ENCODE peak calls at places on chromosomes 12 and 14, in six cellular contexts. Y is fibroblast of lung; G is lower lobe of right lung; M is testis; U is psoas muscle; W is naive thymus-derived CD4-positive, alpha-beta T cell. Z is an unnamed sample.

GRCh38 chr12:25058619-25059018 is 109.7 kb upstream of the BCAT1 start:
- DNase-seq in Y (no peak), G (no peak), M (no peak), U (no peak), W (no peak), Z (no peak)

GRCh38 chr12:105100998-105101397 is 6.5 kb upstream of the WASHC4 start:
- DNase-seq in Y (peak; percentile 63), G (no peak), M (no peak), U (no peak), W (no peak), Z (peak; percentile 6)

GRCh38 chr12:46439793-46440511 is 67.4 kb upstream of the SLC38A2 start:
- DNase-seq in Y (peak; percentile 59), G (no peak), M (no peak), U (no peak), W (no peak), Z (no peak)

GRCh38 chr12:120365675-120366340 is 3.2 kb downstream of the MSI1 start:
- DNase-seq in Y (no peak), G (no peak), M (no peak), U (no peak), W (no peak), Z (no peak)

GRCh38 chr12:56477521-56478225 is 9.3 kb downstream of the SPRYD4 start:
- DNase-seq in Y (no peak), G (no peak), M (no peak), U (no peak), W (no peak), Z (no peak)

GRCh38 chr14:60514378-60515243 is 5.7 kb downstream of the SIX6 start:
- DNase-seq in Y (no peak), G (no peak), M (peak; percentile 47), U (peak; percentile 83), W (no peak), Z (no peak)

GRCh38 chr12:20681334-20681733 is 13.8 kb upstream of the SLCO1C1 start:
- DNase-seq in Y (no peak), G (no peak), M (no peak), U (no peak), W (no peak), Z (no peak)

GRCh38 chr14:102579696-102580551 is 12.5 kb upstream of the RCOR1 start:
- DNase-seq in Y (peak; percentile 74), G (peak; percentile 55), M (no peak), U (no peak), W (no peak), Z (peak; percentile 52)

GRCh38 chr12:64255249-64255648 is 33.2 kb upstream of the KICS2 start:
- DNase-seq in Y (no peak), G (no peak), M (no peak), U (no peak), W (no peak), Z (no peak)

GRCh38 chr14:59305231-59305630 is 116.8 kb downstream of the DAAM1 start:
- DNase-seq in Y (peak; percentile 81), G (no peak), M (no peak), U (no peak), W (no peak), Z (no peak)

GRCh38 chr14:73283592-73284379 is 46.5 kb downstream of the PAPLN start:
- DNase-seq in Y (peak; percentile 56), G (no peak), M (no peak), U (no peak), W (no peak), Z (no peak)

GRCh38 chr12:105946541-105946940 is 192.2 kb downstream of the NUAK1 start:
- DNase-seq in Y (peak; percentile 19), G (no peak), M (peak; percentile 76), U (no peak), W (no peak), Z (no peak)

GRCh38 chr12:52141306-52141705 is 50.5 kb downstream of the KRT80 start:
- DNase-seq in Y (no peak), G (no peak), M (no peak), U (no peak), W (no peak), Z (no peak)

GRCh38 chr12:32918890-32919791 is 22.6 kb upstream of the PKP2 start:
- DNase-seq in Y (peak; percentile 49), G (no peak), M (peak; percentile 34), U (no peak), W (no peak), Z (no peak)

GRCh38 chr14:103385994-103386491 is 828 bp downstream of the MARK3 start:
- DNase-seq in Y (no peak), G (peak; percentile 55), M (peak; percentile 42), U (peak; percentile 63), W (peak; percentile 33), Z (peak; percentile 37)

GRCh38 chr14:73264080-73264895 is 27.0 kb downstream of the PAPLN start:
- DNase-seq in Y (no peak), G (no peak), M (no peak), U (no peak), W (no peak), Z (no peak)

GRCh38 chr12:28866715-28867503 is 282.2 kb upstream of the FAR2 start:
- DNase-seq in Y (no peak), G (no peak), M (no peak), U (no peak), W (no peak), Z (no peak)

GRCh38 chr14:95495538-95496025 is 20.9 kb downstream of the SYNE3 start:
- DNase-seq in Y (no peak), G (no peak), M (no peak), U (no peak), W (no peak), Z (peak; percentile 52)
- H3K4me1 ChIP-seq in Y (peaks cover 34% of the 10 kb centered on the region), G (peaks cover 50% of the 10 kb centered on the region), M (peaks cover 50% of the 10 kb centered on the region), U (peaks cover 24% of the 10 kb centered on the region), W (peaks cover 18% of the 10 kb centered on the region), Z (peaks cover 43% of the 10 kb centered on the region)

GRCh38 chr14:47675489-47676300 is at the start of gene MDGA2:
- DNase-seq in Y (no peak), G (no peak), M (peak; percentile 73), U (peak; percentile 39), W (no peak), Z (peak; percentile 72)
- H3K27me3 ChIP-seq in Y (peaks cover 5% of the 10 kb centered on the region), G (peaks cover 45% of the 10 kb centered on the region), M (no peaks in the 10 kb centered on the region), U (peaks cover 11% of the 10 kb centered on the region), W (no peaks in the 10 kb centered on the region), Z (no peaks in the 10 kb centered on the region)

GRCh38 chr14:99786423-99787051 is 6.7 kb upstream of the EML1 start:
- DNase-seq in Y (no peak), G (no peak), M (no peak), U (no peak), W (no peak), Z (no peak)

GRCh38 chr14:99790978-99791376 is 2.2 kb upstream of the EML1 start:
- DNase-seq in Y (no peak), G (peak; percentile 68), M (no peak), U (no peak), W (no peak), Z (no peak)

GRCh38 chr14:99790201-99790977 is 2.8 kb upstream of the EML1 start:
- DNase-seq in Y (no peak), G (no peak), M (no peak), U (no peak), W (no peak), Z (no peak)

GRCh38 chr14:99789581-99789980 is 3.6 kb upstream of the EML1 start:
- DNase-seq in Y (no peak), G (no peak), M (no peak), U (no peak), W (no peak), Z (no peak)

GRCh38 chr14:99788713-99789112 is 4.5 kb upstream of the EML1 start:
- DNase-seq in Y (no peak), G (no peak), M (no peak), U (no peak), W (no peak), Z (no peak)
- H3K27ac ChIP-seq in Y (no peak overlapping the region), G (no peak overlapping the region), M (no peak overlapping the region), U (no peak overlapping the region), W (no peak overlapping the region), Z (no peak overlapping the region)

DNA sequence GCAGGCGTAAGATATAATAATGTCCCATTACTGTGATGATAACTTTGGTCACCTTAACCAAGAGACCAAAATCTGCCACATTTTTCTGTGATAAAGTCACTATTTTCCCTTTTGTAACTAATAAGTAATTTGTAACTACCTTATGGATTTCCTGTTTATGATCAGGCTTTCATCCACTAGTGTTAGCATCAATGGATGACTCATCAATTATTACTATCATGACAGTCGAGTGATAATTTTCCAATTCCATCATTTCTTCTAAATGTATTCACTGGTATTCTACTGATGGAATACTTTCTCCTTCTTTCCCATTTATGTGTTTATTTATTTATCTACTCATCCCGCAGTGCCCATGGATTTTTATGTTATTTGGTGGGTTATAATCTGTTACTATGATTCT is 148.4 kb downstream of the UNC79 start:
- DNase-seq in Y (no peak), G (no peak), M (no peak), U (no peak), W (no peak), Z (no peak)
- H3K4me1 ChIP-seq in Y (no peaks in the 10 kb centered on the region), G (no peaks in the 10 kb centered on the region), M (no peaks in the 10 kb centered on the region), U (no peaks in the 10 kb centered on the region), W (no peaks in the 10 kb centered on the region), Z (no peaks in the 10 kb centered on the region)